ENCODE peak calls at places on chromosomes 6 and 20, in eight cellular contexts. K is PC-3; U is adrenal gland; J is naive thymus-derived CD4-positive, alpha-beta T cell; D is tibial artery; G is CD8-positive, alpha-beta T cell; V is neuronal stem cell; Q is colonic mucosa. A is an unnamed sample. For H3K4me1, the result is how much of the 10 kb centered on the place peaks cover.

GRCh38 chr6:373031-373430 is 18.5 kb upstream of the IRF4 start:
- DNase-seq in K (no peak), U (no peak), J (no peak), D (peak), G (no peak), V (no peak), Q (no peak), A (no peak)

GRCh38 chr6:19988555-19988954 is 151.4 kb downstream of the ID4 start:
- DNase-seq in K (peak), U (no peak), J (no peak), D (no peak), G (no peak), V (peak), Q (no peak), A (no peak)

GRCh38 chr6:143007626-143008025 is 53.1 kb upstream of the AIG1 start:
- DNase-seq in K (no peak), U (no peak), J (no peak), D (no peak), G (no peak), V (no peak), Q (no peak), A (no peak)

GRCh38 chr6:66376021-66376420 is 669.0 kb upstream of the EYS start:
- DNase-seq in K (peak), U (no peak), J (no peak), D (no peak), G (no peak), V (no peak), Q (no peak), A (no peak)

GRCh38 chr6:89527634-89528033 is 94.7 kb downstream of the ANKRD6 start:
- DNase-seq in K (peak), U (no peak), J (no peak), D (no peak), G (no peak), V (no peak), Q (no peak), A (no peak)

GRCh38 chr6:69818223-69818930 is 21.6 kb upstream of the LMBRD1 start:
- DNase-seq in K (no peak), U (no peak), J (no peak), D (no peak), G (no peak), V (no peak), Q (no peak), A (no peak)

GRCh38 chr6:55131616-55132015 is 42.7 kb upstream of the HCRTR2 start:
- DNase-seq in K (peak), U (no peak), J (no peak), D (no peak), G (no peak), V (no peak), Q (no peak), A (no peak)

GRCh38 chr6:39113788-39114187 is 1.2 kb downstream of the SAYSD1 start:
- DNase-seq in K (no peak), U (no peak), J (no peak), D (no peak), G (no peak), V (no peak), Q (no peak), A (no peak)

GRCh38 chr6:142839686-142840040 is 105.3 kb downstream of the HIVEP2 start:
- DNase-seq in K (no peak), U (no peak), J (no peak), D (no peak), G (no peak), V (no peak), Q (no peak), A (no peak)

GRCh38 chr6:18044108-18044783 is 56.8 kb upstream of the KIF13A start:
- DNase-seq in K (no peak), U (no peak), J (no peak), D (no peak), G (no peak), V (no peak), Q (no peak), A (no peak)

GRCh38 chr6:45556828-45557227 is 179.1 kb upstream of the SUPT3H start:
- DNase-seq in K (no peak), U (no peak), J (no peak), D (no peak), G (no peak), V (no peak), Q (no peak), A (no peak)

GRCh38 chr6:168219167-168219566 is 100.4 kb downstream of the DACT2 start:
- DNase-seq in K (no peak), U (no peak), J (no peak), D (no peak), G (no peak), V (no peak), Q (no peak), A (no peak)

GRCh38 chr20:4626228-4626627 is 95.5 kb upstream of the PRND start:
- DNase-seq in K (no peak), U (no peak), J (no peak), D (no peak), G (no peak), V (no peak), Q (no peak), A (no peak)

GRCh38 chr6:22333802-22334201 is 37.0 kb upstream of the PRL start:
- DNase-seq in K (no peak), U (no peak), J (no peak), D (no peak), G (no peak), V (no peak), Q (no peak), A (no peak)

GRCh38 chr6:41682056-41682477 is 43.8 kb downstream of the MDFI start:
- DNase-seq in K (peak), U (peak), J (peak), D (peak), G (peak), V (peak), Q (peak), A (peak)

GRCh38 chr20:25470045-25470444 is 62.6 kb downstream of the GINS1 start:
- DNase-seq in K (peak), U (no peak), J (peak), D (no peak), G (peak), V (peak), Q (peak), A (no peak)

GRCh38 chr6:113077794-113078193 is 730.7 kb downstream of the RFPL4B start:
- DNase-seq in K (no peak), U (no peak), J (no peak), D (no peak), G (no peak), V (no peak), Q (no peak), A (no peak)

GRCh38 chr20:62358728-62359490 is 8.2 kb downstream of the LAMA5 start:
- DNase-seq in K (no peak), U (peak), J (no peak), D (peak), G (no peak), V (no peak), Q (no peak), A (no peak)

GRCh38 chr20:62356948-62357667 is 10.0 kb downstream of the LAMA5 start:
- DNase-seq in K (peak), U (peak), J (no peak), D (peak), G (no peak), V (no peak), Q (no peak), A (no peak)

GRCh38 chr20:62356143-62356947 is 10.8 kb downstream of the LAMA5 start:
- DNase-seq in K (no peak), U (peak), J (no peak), D (peak), G (no peak), V (no peak), Q (no peak), A (no peak)

GRCh38 chr20:62358171-62358719 is 8.9 kb downstream of the LAMA5 start:
- DNase-seq in K (peak), U (peak), J (no peak), D (peak), G (no peak), V (no peak), Q (no peak), A (no peak)

DNA sequence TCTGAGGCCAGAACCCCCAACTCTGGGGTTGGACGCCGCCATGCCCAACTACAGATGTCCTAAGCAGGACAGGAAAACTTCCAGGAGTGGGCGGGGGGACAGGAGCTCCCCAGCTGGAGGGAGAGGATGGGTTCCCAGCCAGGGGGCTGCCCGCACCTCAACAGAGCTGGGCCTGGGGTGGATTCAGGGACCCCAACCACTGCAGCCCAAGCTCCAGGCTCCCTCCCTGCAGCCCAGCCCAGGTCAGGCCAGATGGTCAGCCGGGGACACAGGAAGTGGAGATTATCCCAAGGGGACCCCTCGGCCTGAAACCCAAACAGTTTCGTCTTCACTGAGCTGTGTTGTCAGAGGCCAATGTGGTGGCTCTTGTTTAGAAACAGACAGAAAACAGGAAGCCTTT is 9.4 kb downstream of the LAMA5 start:
- DNase-seq in K (no peak), U (no peak), J (no peak), D (no peak), G (no peak), V (no peak), Q (no peak), A (no peak)
- H3K4me1 ChIP-seq in K (half or more), U (half or more), J (under half), D (under half), G (under half), V (under half), Q (under half), A (under half)

DNA sequence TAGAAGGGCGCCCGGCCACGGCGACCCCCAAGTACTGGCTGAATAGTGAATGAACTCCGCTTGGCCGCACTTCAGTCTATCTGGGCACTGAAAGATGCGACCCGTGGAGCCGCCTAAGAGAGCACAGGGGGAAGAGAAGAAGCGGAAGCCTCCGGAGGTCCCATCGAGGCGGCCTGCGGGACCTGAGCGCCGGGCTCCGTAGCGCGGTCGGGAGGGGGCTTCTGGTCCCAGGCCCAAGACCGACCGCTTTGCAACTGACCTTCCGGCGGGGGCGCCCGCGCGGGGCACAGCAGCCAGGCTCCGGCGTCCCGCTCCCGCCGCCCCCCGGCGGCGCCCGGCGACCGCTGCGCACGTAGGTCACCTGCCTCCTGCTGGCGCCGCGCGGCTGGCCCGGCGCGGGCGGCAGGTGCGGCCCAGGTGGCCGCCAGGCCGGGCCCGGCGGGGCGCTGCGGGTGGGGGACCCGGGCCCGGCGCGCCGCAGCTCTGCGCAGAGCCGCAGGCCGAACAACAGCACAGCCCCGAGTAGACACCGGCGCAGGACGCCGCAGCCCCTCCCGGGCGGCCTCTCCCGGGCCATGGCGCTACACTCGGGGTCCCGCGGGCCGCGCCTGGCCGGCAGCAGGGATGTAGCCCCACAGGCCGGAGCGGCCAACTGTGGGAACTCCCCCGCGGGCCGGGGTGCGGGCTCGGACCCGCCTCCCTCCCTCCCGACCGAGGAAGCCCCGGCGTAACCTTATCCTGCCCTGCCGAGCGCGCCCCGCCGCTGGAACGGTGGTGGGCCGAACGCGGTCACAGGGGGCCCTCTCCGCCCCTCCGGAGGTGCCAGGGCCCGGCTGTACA is at the start of gene METTL24:
- DNase-seq in K (no peak), U (peak), J (no peak), D (peak), G (no peak), V (no peak), Q (no peak), A (no peak)
- H3K4me3 ChIP-seq in K (no peak), U (peak), J (peak), D (peak), G (peak), V (peak), Q (peak), A (no peak)

DNA sequence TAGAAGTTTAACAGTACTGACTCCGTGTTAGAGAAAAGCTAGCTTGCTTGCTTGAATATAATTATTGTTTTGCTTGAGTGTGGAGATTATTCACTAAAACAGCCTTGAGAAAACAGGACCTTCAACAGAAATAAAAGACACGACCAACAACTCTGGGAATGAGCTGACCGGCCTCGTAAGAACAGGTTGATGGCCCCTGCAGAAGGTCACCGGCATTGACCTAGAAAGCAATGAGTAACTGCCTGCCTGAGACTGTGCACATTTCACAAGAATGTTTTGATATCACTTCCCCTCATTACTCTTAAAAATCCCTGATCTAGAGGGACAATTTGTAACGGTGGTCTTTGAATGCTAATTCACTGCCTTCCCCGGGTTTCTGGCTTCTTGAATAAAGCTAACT is 49.4 kb downstream of the SEL1L2 start:
- DNase-seq in K (no peak), U (peak), J (no peak), D (no peak), G (no peak), V (no peak), Q (no peak), A (no peak)
- H3K27ac ChIP-seq in K (no peak), U (peak), J (no peak), D (peak), G (no peak), V (no peak), Q (no peak), A (no peak)

GRCh38 chr20:31608256-31608980 is 3.3 kb downstream of the ID1 start:
- DNase-seq in K (peak), U (peak), J (no peak), D (peak), G (no peak), V (peak), Q (peak), A (no peak)
- H3K4me1 ChIP-seq in K (half or more), U (under half), J (under half), D (under half), G (under half), V (under half), Q (under half), A (under half)

GRCh38 chr6:107060704-107061103 is 32.7 kb downstream of the MTRES1 start:
- DNase-seq in K (no peak), U (no peak), J (no peak), D (no peak), G (no peak), V (no peak), Q (no peak), A (no peak)

GRCh38 chr6:107061125-107062020 is 33.4 kb downstream of the MTRES1 start:
- DNase-seq in K (no peak), U (no peak), J (no peak), D (no peak), G (no peak), V (no peak), Q (no peak), A (no peak)

GRCh38 chr6:107062691-107063090 is 34.7 kb downstream of the MTRES1 start:
- DNase-seq in K (no peak), U (no peak), J (no peak), D (no peak), G (no peak), V (no peak), Q (no peak), A (no peak)

GRCh38 chr6:107066697-107067659 is 39.0 kb downstream of the MTRES1 start:
- DNase-seq in K (no peak), U (no peak), J (no peak), D (no peak), G (no peak), V (no peak), Q (no peak), A (no peak)

GRCh38 chr6:107064579-107065065 is 36.6 kb downstream of the MTRES1 start:
- DNase-seq in K (peak), U (peak), J (peak), D (no peak), G (no peak), V (no peak), Q (peak), A (no peak)
- H3K4me3 ChIP-seq in K (no peak), U (no peak), J (no peak), D (no peak), G (no peak), V (no peak), Q (no peak), A (no peak)

DNA sequence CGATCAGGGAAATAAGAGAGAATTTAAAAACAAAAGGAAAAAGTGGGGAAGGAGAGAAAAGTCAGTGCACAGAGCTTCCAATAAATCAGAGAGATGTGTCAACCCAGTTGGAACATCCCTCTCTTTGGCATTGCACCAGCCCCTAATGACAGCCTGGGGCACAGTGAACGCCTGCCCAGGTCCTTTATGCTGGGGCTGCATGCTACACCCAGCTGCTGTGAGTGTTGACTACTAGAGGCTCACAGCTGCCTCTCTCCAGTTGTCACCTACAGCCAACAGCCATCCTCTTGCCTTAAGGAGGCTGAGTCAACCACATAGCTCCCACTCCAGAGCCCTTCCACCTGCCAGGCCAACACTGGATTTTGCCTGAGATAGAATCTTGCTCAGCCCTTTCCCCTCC is 19.0 kb downstream of the OR2H2 start:
- DNase-seq in K (no peak), U (no peak), J (no peak), D (no peak), G (no peak), V (no peak), Q (no peak), A (no peak)
- H3K27ac ChIP-seq in K (no peak), U (no peak), J (no peak), D (no peak), G (no peak), V (no peak), Q (no peak), A (no peak)

DNA sequence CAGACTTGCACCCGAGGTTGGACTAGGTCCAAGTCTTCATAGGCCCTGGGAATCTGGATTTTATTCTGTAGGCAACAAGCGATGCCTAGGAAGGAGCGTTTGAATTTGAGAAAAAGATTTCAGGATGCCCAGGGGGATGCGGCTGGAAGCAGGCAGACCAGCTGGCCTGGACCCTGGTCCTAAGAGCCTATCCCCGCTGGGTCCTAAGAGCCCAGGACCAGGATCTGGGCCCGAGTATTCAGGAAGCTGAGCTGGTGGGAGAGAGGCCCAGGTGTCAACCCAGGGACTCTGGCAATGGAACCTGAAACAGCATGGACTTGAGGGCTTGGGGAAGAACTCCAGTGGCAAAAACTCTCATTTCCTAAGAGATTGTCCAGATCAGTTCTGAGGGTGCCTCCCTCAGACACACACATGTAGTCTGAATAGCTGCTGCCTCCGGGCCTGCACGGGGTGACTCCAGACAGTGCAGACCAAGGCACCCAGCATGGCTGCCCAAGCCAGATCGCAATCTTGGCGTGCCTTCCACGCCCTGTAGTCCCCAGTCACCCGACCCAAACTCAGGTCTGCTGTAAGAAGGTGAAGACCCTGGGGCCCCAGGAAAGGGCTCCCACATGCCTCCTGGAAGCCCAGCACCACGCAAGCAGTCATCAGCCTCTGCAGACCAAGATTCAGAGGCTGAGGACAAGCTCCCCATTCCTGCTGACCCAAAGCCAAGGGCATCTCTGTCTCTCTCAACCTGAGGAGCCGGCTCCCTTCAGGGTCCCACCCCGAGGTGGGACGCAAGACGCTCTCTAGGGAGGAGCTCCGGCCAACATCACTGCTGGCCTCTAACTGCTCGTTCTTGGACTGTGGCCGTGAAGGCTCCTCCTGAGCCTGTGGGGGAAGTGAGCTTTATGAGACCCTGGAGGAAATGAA is 34.4 kb downstream of the RRBP1 start:
- DNase-seq in K (no peak), U (no peak), J (no peak), D (no peak), G (no peak), V (no peak), Q (no peak), A (no peak)
- H3K4me1 ChIP-seq in K (under half), U (half or more), J (under half), D (under half), G (under half), V (under half), Q (under half), A (under half)

DNA sequence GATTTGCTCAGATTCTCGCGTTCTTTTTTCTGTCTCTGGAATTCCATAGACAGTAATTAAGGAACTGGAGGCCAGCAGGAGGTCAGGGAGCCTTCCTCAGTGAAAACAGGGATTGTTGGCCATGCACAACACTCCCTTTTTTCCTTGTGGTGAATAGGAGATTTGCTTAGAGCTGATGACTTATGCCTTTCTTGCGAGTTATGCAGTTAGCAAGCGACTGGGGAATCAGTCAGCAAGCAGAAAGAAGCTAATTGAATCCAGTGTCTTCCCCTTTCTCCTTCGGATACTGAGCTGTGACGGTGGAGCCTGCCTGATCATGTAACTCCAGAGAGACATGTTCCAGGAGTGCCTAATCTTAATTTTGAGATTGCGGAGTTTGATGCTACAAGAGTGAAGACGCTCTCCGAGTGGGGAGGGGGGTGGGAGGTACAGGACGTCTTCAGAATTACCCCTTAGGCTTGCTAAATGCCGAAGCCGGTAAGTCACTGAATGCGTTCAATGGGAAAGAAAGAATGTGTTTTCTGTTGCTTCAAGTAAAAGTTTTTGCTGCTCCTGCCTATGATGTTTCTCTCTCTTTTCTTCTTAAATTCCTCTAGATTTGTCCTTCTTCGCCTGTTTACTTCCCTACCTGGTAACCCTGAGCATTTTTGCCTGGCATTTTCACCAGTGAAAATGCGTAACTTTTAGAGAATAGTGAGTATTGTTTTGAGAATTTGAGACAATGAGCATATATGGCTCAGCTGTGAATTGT is 165.9 kb downstream of the SASH1 start:
- DNase-seq in K (no peak), U (no peak), J (no peak), D (no peak), G (no peak), V (peak), Q (no peak), A (no peak)
- H3K4me3 ChIP-seq in K (no peak), U (peak), J (no peak), D (peak), G (no peak), V (peak), Q (peak), A (no peak)

GRCh38 chr6:7111095-7111690 is 3.4 kb downstream of the RREB1 start:
- DNase-seq in K (no peak), U (no peak), J (no peak), D (no peak), G (no peak), V (no peak), Q (no peak), A (no peak)
- H3K27ac ChIP-seq in K (no peak), U (peak), J (peak), D (no peak), G (no peak), V (no peak), Q (no peak), A (no peak)